ENCODE peak calls at places on chromosomes 7 and 10, in seven cellular contexts. S is kidney epithelial cell, F is tibial nerve, U is fibroblast of lung, M is SK-N-SH, K is body of pancreas, L is MCF 10A. E is an unnamed sample.

GRCh38 chr10:130326954-130327353 is 190.8 kb downstream of the GLRX3 start:
- DNase-seq in S (no peak), F (no peak), U (no peak), M (no peak), K (no peak), L (no peak), E (no peak)

GRCh38 chr7:46908770-46909169 is 673.1 kb downstream of the TNS3 start:
- DNase-seq in S (peak), F (no peak), U (peak), M (no peak), K (no peak), L (peak), E (no peak)

GRCh38 chr7:1395211-1396070 is 63.8 kb downstream of the MICALL2 start:
- DNase-seq in S (no peak), F (no peak), U (no peak), M (peak), K (no peak), L (no peak), E (no peak)

GRCh38 chr10:30737931-30738391 is 108.4 kb upstream of the LYZL2 start:
- DNase-seq in S (no peak), F (no peak), U (no peak), M (no peak), K (no peak), L (no peak), E (peak)

GRCh38 chr10:103603382-103603781 is 109.9 kb downstream of the NEURL1 start:
- DNase-seq in S (no peak), F (no peak), U (no peak), M (peak), K (no peak), L (no peak), E (no peak)

GRCh38 chr10:61271127-61271780 is 181.9 kb downstream of the TMEM26 start:
- DNase-seq in S (peak), F (no peak), U (peak), M (no peak), K (no peak), L (peak), E (no peak)

GRCh38 chr7:469591-469961 is 50.1 kb downstream of the PDGFA start:
- DNase-seq in S (no peak), F (no peak), U (no peak), M (no peak), K (no peak), L (no peak), E (peak)

GRCh38 chr10:78462728-78463228 is 429.1 kb downstream of the RPS24 start:
- DNase-seq in S (no peak), F (no peak), U (peak), M (no peak), K (no peak), L (no peak), E (no peak)

GRCh38 chr7:119996634-119997033 is 276.3 kb upstream of the KCND2 start:
- DNase-seq in S (no peak), F (no peak), U (no peak), M (no peak), K (no peak), L (no peak), E (no peak)

GRCh38 chr10:111146025-111146640 is 69.3 kb downstream of the ADRA2A start:
- DNase-seq in S (no peak), F (no peak), U (no peak), M (no peak), K (peak), L (peak), E (peak)

GRCh38 chr10:75480374-75480773 is 49.0 kb downstream of the LRMDA start:
- DNase-seq in S (no peak), F (no peak), U (no peak), M (no peak), K (no peak), L (no peak), E (no peak)

GRCh38 chr7:8000315-8000941 is 31.8 kb downstream of the GLCCI1 start:
- DNase-seq in S (no peak), F (no peak), U (no peak), M (no peak), K (no peak), L (no peak), E (no peak)

GRCh38 chr7:47720141-47720906 is 138.4 kb upstream of the TNS3 start:
- DNase-seq in S (no peak), F (peak), U (peak), M (peak), K (peak), L (peak), E (no peak)

GRCh38 chr10:33334839-33335549 is 527 bp upstream of the NRP1 start:
- DNase-seq in S (no peak), F (peak), U (peak), M (peak), K (peak), L (peak), E (peak)

GRCh38 chr10:110843031-110843430 is 28.7 kb upstream of the PDCD4 start:
- DNase-seq in S (no peak), F (no peak), U (no peak), M (no peak), K (no peak), L (no peak), E (peak)

GRCh38 chr10:18594574-18595156 is 56.7 kb downstream of the NSUN6 start:
- DNase-seq in S (no peak), F (no peak), U (no peak), M (no peak), K (no peak), L (peak), E (peak)

GRCh38 chr10:17249820-17250219 is 21.8 kb downstream of the VIM start:
- DNase-seq in S (no peak), F (no peak), U (peak), M (peak), K (no peak), L (no peak), E (no peak)

GRCh38 chr10:102870221-102870620 is 951 bp downstream of the AS3MT start:
- DNase-seq in S (no peak), F (no peak), U (no peak), M (no peak), K (no peak), L (no peak), E (no peak)

GRCh38 chr7:64614812-64615211 is 51.1 kb upstream of the ZNF107 start:
- DNase-seq in S (no peak), F (no peak), U (no peak), M (no peak), K (no peak), L (no peak), E (no peak)

GRCh38 chr7:34939175-34939574 is 98.1 kb downstream of the DPY19L1 start:
- DNase-seq in S (peak), F (no peak), U (peak), M (no peak), K (no peak), L (peak), E (no peak)

GRCh38 chr7:13508586-13508985 is 480.9 kb downstream of the ETV1 start:
- DNase-seq in S (no peak), F (no peak), U (peak), M (no peak), K (no peak), L (peak), E (no peak)

GRCh38 chr7:155803418-155804376 is 8.6 kb downstream of the SHH start:
- DNase-seq in S (no peak), F (no peak), U (peak), M (peak), K (peak), L (no peak), E (peak)

GRCh38 chr10:64619068-64619467 is 1097.9 kb downstream of the REEP3 start:
- DNase-seq in S (no peak), F (no peak), U (no peak), M (no peak), K (no peak), L (no peak), E (no peak)

GRCh38 chr10:47244560-47245500 is 55.2 kb upstream of the GDF10 start:
- DNase-seq in S (no peak), F (peak), U (no peak), M (no peak), K (no peak), L (peak), E (no peak)

GRCh38 chr7:112854169-112854568 is 64.0 kb upstream of the TMEM168 start:
- DNase-seq in S (no peak), F (no peak), U (no peak), M (no peak), K (no peak), L (no peak), E (no peak)

GRCh38 chr10:109875151-109875568 is 48.2 kb downstream of the XPNPEP1 start:
- DNase-seq in S (no peak), F (no peak), U (no peak), M (no peak), K (no peak), L (no peak), E (no peak)

GRCh38 chr10:118343115-118343514 is 991 bp upstream of the FAM204A start:
- DNase-seq in S (no peak), F (no peak), U (peak), M (no peak), K (no peak), L (peak), E (no peak)

GRCh38 chr10:6037422-6037821 is 24.7 kb downstream of the IL2RA start:
- DNase-seq in S (no peak), F (no peak), U (no peak), M (no peak), K (no peak), L (no peak), E (peak)

GRCh38 chr7:148787571-148788295 is 89.0 kb downstream of the CUL1 start:
- DNase-seq in S (no peak), F (no peak), U (no peak), M (no peak), K (no peak), L (no peak), E (no peak)

GRCh38 chr7:146902728-146903127 is 786.1 kb downstream of the CNTNAP2 start:
- DNase-seq in S (no peak), F (no peak), U (no peak), M (no peak), K (no peak), L (no peak), E (no peak)

GRCh38 chr7:102273749-102274712 is 12.6 kb upstream of the SH2B2 start:
- DNase-seq in S (peak), F (no peak), U (peak), M (no peak), K (no peak), L (peak), E (no peak)

GRCh38 chr10:65355141-65355680 is 1570.6 kb upstream of the LRRTM3 start:
- DNase-seq in S (no peak), F (no peak), U (no peak), M (no peak), K (no peak), L (no peak), E (no peak)

GRCh38 chr10:111273635-111274034 is 196.8 kb downstream of the ADRA2A start:
- DNase-seq in S (no peak), F (no peak), U (no peak), M (no peak), K (no peak), L (no peak), E (no peak)

GRCh38 chr7:128112018-128112780 is 81.0 kb upstream of the LRRC4 start:
- DNase-seq in S (no peak), F (no peak), U (no peak), M (no peak), K (no peak), L (no peak), E (no peak)

GRCh38 chr10:127149613-127150081 is 46.7 kb downstream of the INSYN2A start:
- DNase-seq in S (no peak), F (no peak), U (no peak), M (no peak), K (no peak), L (peak), E (no peak)

GRCh38 chr7:121313793-121314676 is 14.8 kb upstream of the WNT16 start:
- DNase-seq in S (peak), F (no peak), U (peak), M (no peak), K (no peak), L (peak), E (no peak)

GRCh38 chr7:73436031-73436929 is 2.7 kb downstream of the FZD9 start:
- DNase-seq in S (no peak), F (no peak), U (no peak), M (peak), K (no peak), L (peak), E (no peak)

GRCh38 chr10:31762306-31762705 is 166.3 kb downstream of the ARHGAP12 start:
- DNase-seq in S (no peak), F (no peak), U (no peak), M (no peak), K (no peak), L (no peak), E (no peak)

GRCh38 chr7:32318300-32319018 is 171.7 kb downstream of the LSM5 start:
- DNase-seq in S (no peak), F (no peak), U (no peak), M (no peak), K (peak), L (no peak), E (no peak)

GRCh38 chr10:93356516-93356915 is 125.6 kb downstream of the MYOF start:
- DNase-seq in S (no peak), F (no peak), U (no peak), M (no peak), K (no peak), L (no peak), E (no peak)

GRCh38 chr10:93357680-93358079 is 124.5 kb downstream of the MYOF start:
- DNase-seq in S (no peak), F (no peak), U (peak), M (peak), K (no peak), L (peak), E (peak)

GRCh38 chr10:93352638-93353383 is 129.3 kb downstream of the MYOF start:
- DNase-seq in S (no peak), F (peak), U (peak), M (peak), K (no peak), L (peak), E (no peak)
- TF ChIP-seq CTCF in S (peak), F (peak), U (peak), M (peak), K (peak), L (peak), E (peak)

GRCh38 chr10:3527869-3528268 is 257.1 kb downstream of the KLF6 start:
- DNase-seq in S (no peak), F (no peak), U (no peak), M (peak), K (no peak), L (no peak), E (no peak)
- TF ChIP-seq CTCF in S (no peak), F (no peak), U (no peak), M (no peak), K (no peak), L (no peak), E (no peak)

GRCh38 chr7:117993377-117994003 is 120.2 kb upstream of the CTTNBP2 start:
- DNase-seq in S (no peak), F (no peak), U (peak), M (peak), K (no peak), L (peak), E (peak)
- TF ChIP-seq CTCF in S (peak), F (peak), U (peak), M (peak), K (peak), L (peak), E (peak)

GRCh38 chr10:124532106-124532641 is 70.6 kb downstream of the LHPP start:
- DNase-seq in S (no peak), F (no peak), U (no peak), M (no peak), K (no peak), L (peak), E (no peak)
- TF ChIP-seq CTCF in S (peak), F (no peak), U (peak), M (peak), K (no peak), L (peak), E (no peak)

GRCh38 chr7:157005456-157006204 is 4.8 kb downstream of the MNX1 start:
- DNase-seq in S (no peak), F (no peak), U (no peak), M (peak), K (peak), L (no peak), E (no peak)
- TF ChIP-seq CTCF in S (no peak), F (no peak), U (no peak), M (no peak), K (no peak), L (no peak), E (no peak)

DNA sequence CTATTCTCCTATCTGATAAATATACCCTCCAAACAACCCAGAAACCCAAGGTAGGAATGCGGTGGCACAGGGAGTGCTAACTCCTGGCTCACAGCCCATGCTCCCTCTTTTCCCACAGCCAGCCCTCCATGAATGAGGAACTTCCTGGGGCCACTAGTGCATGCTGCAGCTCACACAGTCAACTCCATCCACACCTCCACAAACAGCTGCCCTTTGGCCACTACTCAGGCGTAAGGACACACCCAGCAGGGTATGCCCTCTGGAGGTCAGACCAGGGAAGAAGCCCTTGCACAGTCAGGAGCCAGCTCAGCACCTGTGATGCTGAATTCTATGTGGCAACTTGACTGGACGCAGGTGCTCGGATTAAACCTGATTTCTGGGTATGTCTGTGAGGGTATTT is 85.2 kb upstream of the PIK3CG start:
- DNase-seq in S (no peak), F (no peak), U (no peak), M (no peak), K (peak), L (peak), E (no peak)
- TF ChIP-seq CTCF in S (no peak), F (no peak), U (no peak), M (peak), K (peak), L (no peak), E (no peak)

GRCh38 chr7:118185163-118185860 is 1.3 kb downstream of the LSM8 start:
- DNase-seq in S (no peak), F (no peak), U (peak), M (no peak), K (no peak), L (peak), E (no peak)

GRCh38 chr7:118182618-118183253 is 1.2 kb upstream of the LSM8 start:
- DNase-seq in S (no peak), F (no peak), U (no peak), M (no peak), K (no peak), L (no peak), E (no peak)

GRCh38 chr7:118183254-118183585 is 744 bp upstream of the LSM8 start:
- DNase-seq in S (no peak), F (no peak), U (peak), M (peak), K (no peak), L (no peak), E (peak)

GRCh38 chr7:118184392-118184899 is 482 bp downstream of the LSM8 start:
- DNase-seq in S (no peak), F (no peak), U (peak), M (peak), K (no peak), L (peak), E (no peak)

GRCh38 chr7:118183586-118184391 is at the start of gene LSM8:
- DNase-seq in S (peak), F (peak), U (peak), M (peak), K (peak), L (peak), E (peak)
- TF ChIP-seq CTCF in S (no peak), F (peak), U (no peak), M (no peak), K (no peak), L (no peak), E (no peak)

E was measured in activated CD8-positive, alpha-beta T cell treated with anti-CD3 and anti-CD28 coated beads for 36 hours.